ENCODE peak calls at places on chromosome 21, in five cellular contexts. One of them, this sample, is unnamed.

GRCh38 chr21:42149656-42150457 is 69.1 kb upstream of the ABCG1 start:
- DNase-seq in HCT116: no peak
- DNase-seq in SK-N-SH: peak
- DNase-seq in GM12878: no peak
- DNase-seq in K562: no peak
- DNase-seq in this sample: no peak

GRCh38 chr21:44090332-44090731 is 16.9 kb upstream of the PWP2 start:
- DNase-seq in HCT116: no peak
- DNase-seq in K562: no peak
- DNase-seq in SK-N-SH: no peak
- DNase-seq in GM12878: no peak
- DNase-seq in this sample: no peak

GRCh38 chr21:41821081-41821755 is 54.4 kb upstream of the RIPK4 start:
- DNase-seq in HCT116: no peak
- DNase-seq in K562: no peak
- DNase-seq in GM12878: no peak
- DNase-seq in SK-N-SH: no peak
- DNase-seq in this sample: no peak

GRCh38 chr21:14215971-14216621 is at the start of gene RBM11:
- DNase-seq in GM12878: no peak
- DNase-seq in K562: peak
- DNase-seq in SK-N-SH: peak
- DNase-seq in HCT116: no peak
- DNase-seq in this sample: peak

GRCh38 chr21:44365251-44365966 is 12.0 kb downstream of the TRPM2 start:
- DNase-seq in GM12878: no peak
- DNase-seq in HCT116: no peak
- DNase-seq in K562: no peak
- DNase-seq in SK-N-SH: peak
- DNase-seq in this sample: no peak

GRCh38 chr21:32413697-32414578 is 1.4 kb downstream of the EVA1C start:
- DNase-seq in K562: no peak
- DNase-seq in SK-N-SH: no peak
- DNase-seq in HCT116: no peak
- DNase-seq in GM12878: no peak
- DNase-seq in this sample: peak

GRCh38 chr21:32325706-32326105 is 27.1 kb downstream of the MRAP start:
- DNase-seq in HCT116: no peak
- DNase-seq in SK-N-SH: no peak
- DNase-seq in K562: no peak
- DNase-seq in GM12878: no peak
- DNase-seq in this sample: no peak

GRCh38 chr21:41784456-41785102 is 17.7 kb upstream of the RIPK4 start:
- DNase-seq in K562: no peak
- DNase-seq in HCT116: no peak
- DNase-seq in SK-N-SH: no peak
- DNase-seq in GM12878: no peak
- DNase-seq in this sample: no peak

GRCh38 chr21:15604424-15604823 is 125.4 kb upstream of the USP25 start:
- DNase-seq in HCT116: no peak
- DNase-seq in GM12878: no peak
- DNase-seq in SK-N-SH: no peak
- DNase-seq in K562: no peak
- DNase-seq in this sample: peak

GRCh38 chr21:44433791-44434567 is 21.3 kb upstream of the LRRC3 start:
- DNase-seq in GM12878: no peak
- DNase-seq in HCT116: no peak
- DNase-seq in SK-N-SH: no peak
- DNase-seq in K562: no peak
- DNase-seq in this sample: no peak

GRCh38 chr21:27590271-27590670 is 623.4 kb upstream of the ADAMTS5 start:
- DNase-seq in K562: no peak
- DNase-seq in HCT116: no peak
- DNase-seq in SK-N-SH: no peak
- DNase-seq in GM12878: no peak
- DNase-seq in this sample: peak

GRCh38 chr21:42518216-42518615 is 4.6 kb downstream of the SLC37A1 start:
- DNase-seq in K562: no peak
- DNase-seq in GM12878: no peak
- DNase-seq in SK-N-SH: no peak
- DNase-seq in HCT116: peak
- DNase-seq in this sample: no peak

GRCh38 chr21:20617130-20617529 is 381.1 kb upstream of the NCAM2 start:
- DNase-seq in K562: no peak
- DNase-seq in SK-N-SH: no peak
- DNase-seq in HCT116: no peak
- DNase-seq in GM12878: no peak
- DNase-seq in this sample: peak

GRCh38 chr21:43209575-43210453 is 41.0 kb downstream of the CRYAA start:
- DNase-seq in GM12878: no peak
- DNase-seq in HCT116: no peak
- DNase-seq in K562: peak
- DNase-seq in SK-N-SH: peak
- DNase-seq in this sample: no peak

GRCh38 chr21:31630062-31630711 is 29.3 kb upstream of the SOD1 start:
- DNase-seq in GM12878: no peak
- DNase-seq in K562: no peak
- DNase-seq in HCT116: peak
- DNase-seq in SK-N-SH: no peak
- DNase-seq in this sample: no peak

GRCh38 chr21:27423906-27424595 is 457.2 kb upstream of the ADAMTS5 start:
- DNase-seq in SK-N-SH: no peak
- DNase-seq in HCT116: no peak
- DNase-seq in K562: no peak
- DNase-seq in GM12878: no peak
- DNase-seq in this sample: no peak

GRCh38 chr21:15839026-15839425 is 109.2 kb downstream of the USP25 start:
- DNase-seq in HCT116: no peak
- DNase-seq in K562: no peak
- DNase-seq in SK-N-SH: no peak
- DNase-seq in GM12878: no peak
- DNase-seq in this sample: no peak

GRCh38 chr21:27812279-27812678 is 845.4 kb upstream of the ADAMTS5 start:
- DNase-seq in HCT116: no peak
- DNase-seq in GM12878: no peak
- DNase-seq in SK-N-SH: no peak
- DNase-seq in K562: no peak
- DNase-seq in this sample: no peak

GRCh38 chr21:41443562-41443961 is 17.5 kb downstream of the MX1 start:
- DNase-seq in K562: no peak
- DNase-seq in GM12878: no peak
- DNase-seq in SK-N-SH: no peak
- DNase-seq in HCT116: no peak
- DNase-seq in this sample: no peak

GRCh38 chr21:30194701-30195299 is 21.1 kb downstream of the CLDN8 start:
- DNase-seq in K562: peak
- DNase-seq in HCT116: no peak
- DNase-seq in GM12878: no peak
- DNase-seq in SK-N-SH: peak
- DNase-seq in this sample: peak

GRCh38 chr21:14559144-14559543 is 13.0 kb upstream of the SAMSN1 start:
- DNase-seq in GM12878: no peak
- DNase-seq in K562: no peak
- DNase-seq in HCT116: no peak
- DNase-seq in SK-N-SH: no peak
- DNase-seq in this sample: no peak

GRCh38 chr21:9839011-9839661 is 682.2 kb upstream of the TPTE start:
- DNase-seq in HCT116: no peak
- DNase-seq in GM12878: no peak
- DNase-seq in SK-N-SH: peak
- DNase-seq in K562: peak
- DNase-seq in this sample: no peak

GRCh38 chr21:14366998-14367397 is 15.9 kb downstream of the HSPA13 start:
- DNase-seq in GM12878: no peak
- DNase-seq in HCT116: no peak
- DNase-seq in K562: no peak
- DNase-seq in SK-N-SH: no peak
- DNase-seq in this sample: no peak

GRCh38 chr21:42724226-42724920 is 71.0 kb downstream of the PDE9A start:
- DNase-seq in K562: no peak
- DNase-seq in GM12878: no peak
- DNase-seq in HCT116: peak
- DNase-seq in SK-N-SH: no peak
- DNase-seq in this sample: no peak

GRCh38 chr21:38965910-38966504 is 160.3 kb downstream of the ETS2 start:
- DNase-seq in GM12878: no peak
- DNase-seq in K562: peak
- DNase-seq in SK-N-SH: peak
- DNase-seq in HCT116: no peak
- DNase-seq in this sample: peak

DNA sequence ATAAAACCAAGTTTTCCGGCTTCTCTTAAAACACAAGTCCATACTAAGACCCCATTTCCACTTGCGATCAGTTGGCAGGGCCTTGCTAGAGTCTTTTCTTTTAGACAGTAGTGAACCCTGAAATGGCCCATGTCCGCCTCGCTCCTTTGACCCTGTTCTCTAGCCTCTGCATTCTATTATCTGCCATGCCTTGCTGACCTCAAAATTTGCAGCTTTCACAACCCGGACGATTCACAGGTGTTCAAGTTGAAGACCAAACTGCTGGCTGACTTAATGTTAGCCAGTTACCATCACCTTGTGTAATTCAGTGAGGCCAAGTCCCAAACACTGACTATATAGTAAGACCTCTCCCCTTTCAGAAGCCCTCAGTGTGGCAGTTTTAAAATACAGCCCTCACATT is 174.2 kb downstream of the PCP4 start:
- DNase-seq in SK-N-SH: no peak
- DNase-seq in HCT116: no peak
- DNase-seq in GM12878: no peak
- DNase-seq in K562: no peak
- DNase-seq in this sample: no peak
- TF ChIP-seq JUND in SK-N-SH: no peak
- TF ChIP-seq JUND in HCT116: no peak
- TF ChIP-seq JUND in GM12878: no peak
- TF ChIP-seq JUND in K562: no peak
- TF ChIP-seq JUND in this sample: no peak

GRCh38 chr21:46079357-46080170 is 18.3 kb upstream of the COL6A2 start:
- DNase-seq in K562: no peak
- DNase-seq in SK-N-SH: peak
- DNase-seq in GM12878: no peak
- DNase-seq in HCT116: no peak
- DNase-seq in this sample: no peak
- TF ChIP-seq JUND in K562: no peak
- TF ChIP-seq JUND in SK-N-SH: no peak
- TF ChIP-seq JUND in GM12878: no peak
- TF ChIP-seq JUND in HCT116: no peak
- TF ChIP-seq JUND in this sample: no peak

GRCh38 chr21:34582506-34583150 is 32.3 kb downstream of the RCAN1 start:
- DNase-seq in HCT116: no peak
- DNase-seq in K562: peak
- DNase-seq in SK-N-SH: peak
- DNase-seq in GM12878: no peak
- DNase-seq in this sample: peak
- TF ChIP-seq JUND in HCT116: no peak
- TF ChIP-seq JUND in K562: no peak
- TF ChIP-seq JUND in SK-N-SH: no peak
- TF ChIP-seq JUND in GM12878: no peak
- TF ChIP-seq JUND in this sample: no peak

DNA sequence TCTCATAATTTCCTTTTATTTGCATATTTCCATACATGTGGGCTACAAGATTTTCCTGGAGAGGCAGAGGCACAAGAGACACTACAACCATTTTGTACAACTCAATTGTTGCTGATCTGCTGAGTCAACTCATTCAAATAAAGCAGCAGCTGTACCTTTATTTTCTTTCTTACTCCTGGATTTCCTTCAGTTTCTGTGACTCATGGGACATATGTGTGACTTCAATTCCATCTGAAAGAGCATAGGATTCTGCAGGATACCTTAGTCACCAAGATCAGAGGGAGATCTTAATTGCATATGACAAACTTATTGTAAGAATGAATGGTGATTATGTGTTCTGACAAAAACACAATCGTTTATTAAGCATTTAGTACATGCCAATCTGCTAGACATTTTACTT is 2219.4 kb downstream of the NCAM2 start:
- DNase-seq in SK-N-SH: no peak
- DNase-seq in GM12878: no peak
- DNase-seq in HCT116: no peak
- DNase-seq in K562: no peak
- DNase-seq in this sample: no peak
- TF ChIP-seq JUND in SK-N-SH: no peak
- TF ChIP-seq JUND in GM12878: no peak
- TF ChIP-seq JUND in HCT116: no peak
- TF ChIP-seq JUND in K562: no peak
- TF ChIP-seq JUND in this sample: no peak

GRCh38 chr21:28937737-28938136 is 54.9 kb downstream of the LTN1 start:
- DNase-seq in HCT116: no peak
- DNase-seq in GM12878: no peak
- DNase-seq in SK-N-SH: no peak
- DNase-seq in K562: no peak
- DNase-seq in this sample: no peak
- TF ChIP-seq JUND in HCT116: no peak
- TF ChIP-seq JUND in GM12878: no peak
- TF ChIP-seq JUND in SK-N-SH: no peak
- TF ChIP-seq JUND in K562: no peak
- TF ChIP-seq JUND in this sample: no peak

GRCh38 chr21:37712204-37712934 is 203.9 kb downstream of the KCNJ6 start:
- DNase-seq in HCT116: peak
- DNase-seq in K562: peak
- DNase-seq in SK-N-SH: peak
- DNase-seq in GM12878: no peak
- DNase-seq in this sample: peak

GRCh38 chr21:37717534-37717933 is 198.7 kb downstream of the KCNJ6 start:
- DNase-seq in GM12878: no peak
- DNase-seq in SK-N-SH: no peak
- DNase-seq in K562: peak
- DNase-seq in HCT116: no peak
- DNase-seq in this sample: no peak
- TF ChIP-seq JUND in GM12878: no peak
- TF ChIP-seq JUND in SK-N-SH: no peak
- TF ChIP-seq JUND in K562: no peak
- TF ChIP-seq JUND in HCT116: no peak
- TF ChIP-seq JUND in this sample: no peak

GRCh38 chr21:45451771-45452182 is 46.8 kb downstream of the COL18A1 start:
- DNase-seq in K562: no peak
- DNase-seq in SK-N-SH: no peak
- DNase-seq in HCT116: no peak
- DNase-seq in GM12878: no peak
- DNase-seq in this sample: no peak
- TF ChIP-seq JUND in K562: no peak
- TF ChIP-seq JUND in SK-N-SH: no peak
- TF ChIP-seq JUND in HCT116: no peak
- TF ChIP-seq JUND in GM12878: no peak
- TF ChIP-seq JUND in this sample: no peak

GRCh38 chr21:35227774-35228173 is 178.7 kb upstream of the RUNX1 start:
- DNase-seq in SK-N-SH: no peak
- DNase-seq in GM12878: no peak
- DNase-seq in K562: no peak
- DNase-seq in HCT116: no peak
- DNase-seq in this sample: no peak
- TF ChIP-seq JUND in SK-N-SH: no peak
- TF ChIP-seq JUND in GM12878: no peak
- TF ChIP-seq JUND in K562: no peak
- TF ChIP-seq JUND in HCT116: no peak
- TF ChIP-seq JUND in this sample: no peak

This sample was measured in T47D.